ENCODE peak calls at places on chromosomes 11 and 22, in four cellular contexts. X is adrenal gland, N is left ventricle myocardium inferior, I is cardiac fibroblast. S is an unnamed sample.

GRCh38 chr11:131840542-131840941 is 470.1 kb downstream of the NTM start:
- DNase-seq in I (no peak), X (no peak), N (no peak), S (no peak)

GRCh38 chr22:26479043-26479791 is 4.4 kb downstream of the HPS4 start:
- DNase-seq in X (no peak), N (no peak), I (no peak), S (no peak)

GRCh38 chr11:63573881-63574855 is 11.0 kb upstream of the PLAAT2 start:
- DNase-seq in I (peak), N (peak), X (peak), S (peak)

GRCh38 chr11:83157755-83158473 is 983 bp downstream of the PCF11 start:
- DNase-seq in I (peak), N (peak), X (peak), S (peak)

GRCh38 chr11:60078021-60078420 is 10.4 kb upstream of the MS4A2 start:
- DNase-seq in N (no peak), X (no peak), I (no peak), S (no peak)

GRCh38 chr11:76672431-76673163 is 2.0 kb upstream of the LRRC32 start:
- DNase-seq in N (no peak), I (peak), X (no peak), S (no peak)

GRCh38 chr22:28142361-28142801 is 223.3 kb upstream of the PITPNB start:
- DNase-seq in I (peak), X (no peak), N (no peak), S (no peak)

GRCh38 chr11:75277991-75278790 is 37.6 kb downstream of the TPBGL start:
- DNase-seq in X (no peak), N (peak), I (no peak), S (no peak)

GRCh38 chr11:45336136-45336535 is 50.0 kb upstream of the SYT13 start:
- DNase-seq in I (no peak), N (no peak), X (no peak), S (no peak)

GRCh38 chr11:1103401-1104360 is 29.0 kb downstream of the MUC2 start:
- DNase-seq in I (no peak), N (no peak), X (no peak), S (no peak)

GRCh38 chr22:49251371-49251770 is 576.3 kb downstream of the BRD1 start:
- DNase-seq in N (no peak), I (no peak), X (peak), S (no peak)

GRCh38 chr11:44601471-44602370 is 36.3 kb downstream of the CD82 start:
- DNase-seq in X (no peak), I (no peak), N (no peak), S (no peak)

GRCh38 chr11:104028476-104028875 is 8.0 kb upstream of the DDI1 start:
- DNase-seq in X (no peak), N (no peak), I (peak), S (no peak)

GRCh38 chr22:25064894-25065560 is 112.5 kb downstream of the KIAA1671 start:
- DNase-seq in X (peak), N (no peak), I (no peak), S (no peak)

GRCh38 chr11:2432628-2433071 is 11.7 kb downstream of the TRPM5 start:
- DNase-seq in X (no peak), N (peak), I (no peak), S (no peak)

GRCh38 chr11:64498151-64498550 is 92.9 kb upstream of the SLC22A12 start:
- DNase-seq in I (no peak), X (no peak), N (no peak), S (no peak)

GRCh38 chr22:28904211-28904808 is 20.9 kb downstream of the ZNRF3 start:
- DNase-seq in X (no peak), I (no peak), N (no peak), S (no peak)

GRCh38 chr11:27700351-27701261 is at the start of gene BDNF:
- DNase-seq in X (peak), I (peak), N (no peak), S (no peak)

GRCh38 chr11:132605794-132606570 is 926.3 kb downstream of the OPCML start:
- DNase-seq in N (no peak), I (no peak), X (peak), S (no peak)

GRCh38 chr22:44391026-44391425 is 78.3 kb upstream of the SHISAL1 start:
- DNase-seq in N (no peak), I (no peak), X (no peak), S (peak)

GRCh38 chr11:2441171-2441570 is 3.1 kb downstream of the TRPM5 start:
- DNase-seq in I (no peak), N (no peak), X (no peak), S (no peak)

GRCh38 chr11:7527029-7527428 is 13.2 kb downstream of the PPFIBP2 start:
- DNase-seq in X (no peak), N (no peak), I (no peak), S (no peak)

GRCh38 chr22:41563051-41563711 is 2.4 kb downstream of the CSDC2 start:
- DNase-seq in X (peak), N (no peak), I (peak), S (peak)

GRCh38 chr11:17846852-17847453 is 112.4 kb downstream of the KCNC1 start:
- DNase-seq in N (no peak), I (peak), X (peak), S (no peak)

GRCh38 chr11:82315093-82315492 is 418.6 kb downstream of the FAM181B start:
- DNase-seq in X (peak), I (no peak), N (no peak), S (peak)

GRCh38 chr11:76048763-76049162 is 157.5 kb downstream of the WNT11 start:
- DNase-seq in I (no peak), N (no peak), X (no peak), S (no peak)

GRCh38 chr11:112931686-112932085 is 29.5 kb upstream of the NCAM1 start:
- DNase-seq in I (no peak), X (no peak), N (no peak), S (no peak)

GRCh38 chr22:38056969-38057841 is at the start of gene PICK1:
- DNase-seq in X (peak), I (peak), N (peak), S (peak)

GRCh38 chr11:103338621-103339484 is 229.6 kb downstream of the DYNC2H1 start:
- DNase-seq in I (peak), N (no peak), X (no peak), S (no peak)

GRCh38 chr11:11215944-11216343 is 137.1 kb downstream of the CSNK2A3 start:
- DNase-seq in I (no peak), X (no peak), N (no peak), S (no peak)

GRCh38 chr11:124481365-124482323 is 36.1 kb upstream of the OR8B8 start:
- DNase-seq in I (peak), X (peak), N (no peak), S (no peak)

GRCh38 chr11:71446942-71447688 is 1.1 kb downstream of the DHCR7 start:
- DNase-seq in I (peak), X (peak), N (no peak), S (no peak)

GRCh38 chr22:44735518-44736428 is 16.6 kb upstream of the ARHGAP8 start:
- DNase-seq in I (peak), N (peak), X (peak), S (peak)

GRCh38 chr11:97367406-97368083 is 977.7 kb downstream of the JRKL start:
- DNase-seq in I (no peak), X (no peak), N (no peak), S (no peak)

GRCh38 chr11:28227460-28227859 is 119.3 kb downstream of the METTL15 start:
- DNase-seq in X (no peak), I (no peak), N (no peak), S (no peak)

GRCh38 chr11:80086496-80087055 is 645.7 kb upstream of the TENM4 start:
- DNase-seq in X (no peak), I (no peak), N (no peak), S (no peak)